ENCODE peak calls at places on chromosome 6, in five cellular contexts. One of them, this sample, is unnamed.

GRCh38 chr6:47353822-47354221 is 44.1 kb upstream of the TNFRSF21 start:
- DNase-seq in mesendoderm: no peak
- DNase-seq in neuronal stem cell: no peak
- DNase-seq in IMR-90: no peak
- DNase-seq in H9: no peak
- DNase-seq in this sample: no peak

GRCh38 chr6:80488190-80488589 is 381.7 kb downstream of the BCKDHB start:
- DNase-seq in mesendoderm: peak; percentile 4
- DNase-seq in neuronal stem cell: no peak
- DNase-seq in H9: no peak
- DNase-seq in IMR-90: no peak
- DNase-seq in this sample: no peak

GRCh38 chr6:79946242-79946641 is 1.1 kb downstream of the ELOVL4 start:
- DNase-seq in H9: peak; percentile 47
- DNase-seq in IMR-90: peak; percentile 35
- DNase-seq in neuronal stem cell: peak; percentile 39
- DNase-seq in mesendoderm: peak; percentile 73
- DNase-seq in this sample: peak; percentile 44

GRCh38 chr6:18753071-18753470 is 365.9 kb downstream of the RNF144B start:
- DNase-seq in H9: no peak
- DNase-seq in neuronal stem cell: no peak
- DNase-seq in IMR-90: no peak
- DNase-seq in mesendoderm: no peak
- DNase-seq in this sample: no peak

GRCh38 chr6:36838896-36839818 is at the start of gene CPNE5:
- DNase-seq in mesendoderm: peak; percentile 35
- DNase-seq in IMR-90: no peak
- DNase-seq in H9: no peak
- DNase-seq in neuronal stem cell: no peak
- DNase-seq in this sample: no peak

GRCh38 chr6:92577077-92577719 is 842.2 kb downstream of the EPHA7 start:
- DNase-seq in H9: peak; percentile 43
- DNase-seq in neuronal stem cell: peak; percentile 11
- DNase-seq in IMR-90: peak; percentile 50
- DNase-seq in mesendoderm: peak; percentile 93
- DNase-seq in this sample: peak; percentile 72

GRCh38 chr6:71582820-71583219 is 294.2 kb downstream of the OGFRL1 start:
- DNase-seq in IMR-90: no peak
- DNase-seq in mesendoderm: no peak
- DNase-seq in H9: no peak
- DNase-seq in neuronal stem cell: no peak
- DNase-seq in this sample: no peak

GRCh38 chr6:83511901-83512681 is at the start of gene PRSS35:
- DNase-seq in neuronal stem cell: peak; percentile 77
- DNase-seq in IMR-90: peak; percentile 48
- DNase-seq in mesendoderm: peak; percentile 95
- DNase-seq in H9: peak; percentile 91
- DNase-seq in this sample: peak; percentile 69

GRCh38 chr6:13573669-13574110 is 711 bp upstream of the SIRT5 start:
- DNase-seq in mesendoderm: peak; percentile 75
- DNase-seq in neuronal stem cell: peak; percentile 27
- DNase-seq in H9: peak; percentile 46
- DNase-seq in IMR-90: peak; percentile 46
- DNase-seq in this sample: peak; percentile 56

GRCh38 chr6:139423970-139424667 is 49.7 kb upstream of the CITED2 start:
- DNase-seq in neuronal stem cell: no peak
- DNase-seq in IMR-90: no peak
- DNase-seq in H9: no peak
- DNase-seq in mesendoderm: no peak
- DNase-seq in this sample: no peak

GRCh38 chr6:44431118-44431725 is 43.7 kb downstream of the CDC5L start:
- DNase-seq in IMR-90: peak; percentile 73
- DNase-seq in H9: no peak
- DNase-seq in mesendoderm: peak; percentile 67
- DNase-seq in neuronal stem cell: peak; percentile 30
- DNase-seq in this sample: peak; percentile 73

GRCh38 chr6:156773935-156774871 is 3.0 kb upstream of the ARID1B start:
- DNase-seq in mesendoderm: no peak
- DNase-seq in H9: no peak
- DNase-seq in IMR-90: no peak
- DNase-seq in neuronal stem cell: no peak
- DNase-seq in this sample: no peak

GRCh38 chr6:70479236-70479635 is 65.9 kb downstream of the FAM135A start:
- DNase-seq in IMR-90: peak; percentile 35
- DNase-seq in H9: no peak
- DNase-seq in mesendoderm: no peak
- DNase-seq in neuronal stem cell: no peak
- DNase-seq in this sample: peak; percentile 10

GRCh38 chr6:10585232-10585887 is 64.2 kb downstream of the GCNT2 start:
- DNase-seq in mesendoderm: peak; percentile 97
- DNase-seq in H9: peak; percentile 86
- DNase-seq in IMR-90: no peak
- DNase-seq in neuronal stem cell: peak; percentile 68
- DNase-seq in this sample: peak; percentile 24

GRCh38 chr6:134358320-134358719 is 40.4 kb upstream of the SGK1 start:
- DNase-seq in H9: no peak
- DNase-seq in mesendoderm: no peak
- DNase-seq in neuronal stem cell: no peak
- DNase-seq in IMR-90: peak; percentile 85
- DNase-seq in this sample: peak; percentile 62

GRCh38 chr6:53112404-53112803 is 36.2 kb downstream of the GCM1 start:
- DNase-seq in H9: no peak
- DNase-seq in IMR-90: no peak
- DNase-seq in mesendoderm: peak; percentile 16
- DNase-seq in neuronal stem cell: no peak
- DNase-seq in this sample: no peak

GRCh38 chr6:79468116-79468515 is 69.1 kb downstream of the LCA5 start:
- DNase-seq in mesendoderm: peak; percentile 77
- DNase-seq in IMR-90: peak; percentile 34
- DNase-seq in H9: no peak
- DNase-seq in neuronal stem cell: no peak
- DNase-seq in this sample: peak; percentile 17

GRCh38 chr6:47041741-47042140 is 391 bp downstream of the ADGRF1 start:
- DNase-seq in IMR-90: no peak
- DNase-seq in mesendoderm: no peak
- DNase-seq in neuronal stem cell: no peak
- DNase-seq in H9: no peak
- DNase-seq in this sample: no peak

GRCh38 chr6:40807484-40807883 is 220.3 kb upstream of the LRFN2 start:
- DNase-seq in H9: no peak
- DNase-seq in neuronal stem cell: no peak
- DNase-seq in mesendoderm: no peak
- DNase-seq in IMR-90: no peak
- DNase-seq in this sample: peak; percentile 12

GRCh38 chr6:135995160-135995898 is 143.8 kb downstream of the PDE7B start:
- DNase-seq in IMR-90: peak; percentile 93
- DNase-seq in neuronal stem cell: no peak
- DNase-seq in mesendoderm: no peak
- DNase-seq in H9: no peak
- DNase-seq in this sample: peak; percentile 70

GRCh38 chr6:45709834-45710233 is 305.8 kb downstream of the CLIC5 start:
- DNase-seq in H9: no peak
- DNase-seq in IMR-90: no peak
- DNase-seq in mesendoderm: no peak
- DNase-seq in neuronal stem cell: no peak
- DNase-seq in this sample: no peak

GRCh38 chr6:16619777-16620176 is 141.5 kb downstream of the ATXN1 start:
- DNase-seq in IMR-90: no peak
- DNase-seq in mesendoderm: no peak
- DNase-seq in neuronal stem cell: no peak
- DNase-seq in H9: no peak
- DNase-seq in this sample: no peak

GRCh38 chr6:50724381-50725124 is 11.2 kb downstream of the TFAP2D start:
- DNase-seq in mesendoderm: no peak
- DNase-seq in H9: peak; percentile 59
- DNase-seq in IMR-90: no peak
- DNase-seq in neuronal stem cell: no peak
- DNase-seq in this sample: no peak

GRCh38 chr6:142417331-142417750 is 115.5 kb downstream of the ADGRG6 start:
- DNase-seq in mesendoderm: no peak
- DNase-seq in neuronal stem cell: no peak
- DNase-seq in IMR-90: no peak
- DNase-seq in H9: no peak
- DNase-seq in this sample: no peak

GRCh38 chr6:11218827-11219826 is 13.3 kb downstream of the NEDD9 start:
- DNase-seq in H9: no peak
- DNase-seq in mesendoderm: no peak
- DNase-seq in neuronal stem cell: no peak
- DNase-seq in IMR-90: no peak
- DNase-seq in this sample: no peak

GRCh38 chr6:44478158-44478557 is 90.7 kb downstream of the CDC5L start:
- DNase-seq in IMR-90: no peak
- DNase-seq in mesendoderm: no peak
- DNase-seq in neuronal stem cell: no peak
- DNase-seq in H9: no peak
- DNase-seq in this sample: no peak

GRCh38 chr6:40247516-40248115 is 313.4 kb upstream of the MOCS1 start:
- DNase-seq in IMR-90: no peak
- DNase-seq in mesendoderm: no peak
- DNase-seq in neuronal stem cell: no peak
- DNase-seq in H9: no peak
- DNase-seq in this sample: no peak

GRCh38 chr6:64383277-64383676 is 747.7 kb downstream of the PHF3 start:
- DNase-seq in H9: no peak
- DNase-seq in neuronal stem cell: no peak
- DNase-seq in IMR-90: no peak
- DNase-seq in mesendoderm: no peak
- DNase-seq in this sample: no peak

GRCh38 chr6:137224890-137225198 is 5.7 kb upstream of the IFNGR1 start:
- DNase-seq in mesendoderm: no peak
- DNase-seq in IMR-90: no peak
- DNase-seq in neuronal stem cell: no peak
- DNase-seq in H9: no peak
- DNase-seq in this sample: no peak

GRCh38 chr6:140879861-140880260 is 1252.9 kb upstream of the GJE1 start:
- DNase-seq in neuronal stem cell: no peak
- DNase-seq in IMR-90: peak; percentile 83
- DNase-seq in H9: no peak
- DNase-seq in mesendoderm: no peak
- DNase-seq in this sample: peak; percentile 40

GRCh38 chr6:111972714-111973678 is 80.9 kb upstream of the CCN6 start:
- DNase-seq in IMR-90: peak; percentile 98
- DNase-seq in neuronal stem cell: no peak
- DNase-seq in mesendoderm: peak; percentile 68
- DNase-seq in H9: no peak
- DNase-seq in this sample: peak; percentile 97

GRCh38 chr6:111975501-111975900 is 78.4 kb upstream of the CCN6 start:
- DNase-seq in mesendoderm: no peak
- DNase-seq in neuronal stem cell: no peak
- DNase-seq in IMR-90: no peak
- DNase-seq in H9: no peak
- DNase-seq in this sample: no peak

GRCh38 chr6:111973897-111974639 is 79.8 kb upstream of the CCN6 start:
- DNase-seq in H9: no peak
- DNase-seq in IMR-90: peak; percentile 79
- DNase-seq in mesendoderm: no peak
- DNase-seq in neuronal stem cell: no peak
- DNase-seq in this sample: peak; percentile 83

GRCh38 chr6:111978826-111979225 is 75.1 kb upstream of the CCN6 start:
- DNase-seq in neuronal stem cell: no peak
- DNase-seq in IMR-90: no peak
- DNase-seq in H9: no peak
- DNase-seq in mesendoderm: no peak
- DNase-seq in this sample: peak; percentile 52

GRCh38 chr6:111976169-111976568 is 77.7 kb upstream of the CCN6 start:
- DNase-seq in neuronal stem cell: no peak
- DNase-seq in mesendoderm: no peak
- DNase-seq in IMR-90: no peak
- DNase-seq in H9: no peak
- DNase-seq in this sample: no peak
- H4K8ac ChIP-seq in neuronal stem cell: no peak overlapping the region
- H4K8ac ChIP-seq in mesendoderm: no peak overlapping the region
- H4K8ac ChIP-seq in IMR-90: no peak overlapping the region
- H4K8ac ChIP-seq in H9: no peak overlapping the region
- H4K8ac ChIP-seq in this sample: no peak overlapping the region

GRCh38 chr6:33076406-33076934 is 680 bp downstream of the HLA-DPB1 start:
- DNase-seq in H9: no peak
- DNase-seq in neuronal stem cell: no peak
- DNase-seq in IMR-90: no peak
- DNase-seq in mesendoderm: no peak
- DNase-seq in this sample: no peak

GRCh38 chr6:33079575-33079974 is 3.8 kb downstream of the HLA-DPB1 start:
- DNase-seq in mesendoderm: no peak
- DNase-seq in neuronal stem cell: no peak
- DNase-seq in H9: no peak
- DNase-seq in IMR-90: no peak
- DNase-seq in this sample: no peak

GRCh38 chr6:33078919-33079521 is 3.2 kb downstream of the HLA-DPB1 start:
- DNase-seq in IMR-90: no peak
- DNase-seq in H9: no peak
- DNase-seq in neuronal stem cell: no peak
- DNase-seq in mesendoderm: no peak
- DNase-seq in this sample: no peak

GRCh38 chr6:33078442-33078841 is 2.7 kb downstream of the HLA-DPB1 start:
- DNase-seq in neuronal stem cell: no peak
- DNase-seq in mesendoderm: no peak
- DNase-seq in IMR-90: no peak
- DNase-seq in H9: no peak
- DNase-seq in this sample: no peak

GRCh38 chr6:33077908-33078307 is 2.1 kb downstream of the HLA-DPB1 start:
- DNase-seq in H9: no peak
- DNase-seq in neuronal stem cell: no peak
- DNase-seq in IMR-90: no peak
- DNase-seq in mesendoderm: no peak
- DNase-seq in this sample: no peak
- H3K4me2 ChIP-seq in H9: no peak overlapping the region
- H3K4me2 ChIP-seq in neuronal stem cell: no peak overlapping the region
- H3K4me2 ChIP-seq in IMR-90: no peak overlapping the region
- H3K4me2 ChIP-seq in mesendoderm: no peak overlapping the region
- H3K4me2 ChIP-seq in this sample: no peak overlapping the region

GRCh38 chr6:3990692-3991491 is 88.0 kb downstream of the FAM217A start:
- DNase-seq in IMR-90: peak; percentile 88
- DNase-seq in mesendoderm: peak; percentile 91
- DNase-seq in H9: peak; percentile 88
- DNase-seq in neuronal stem cell: peak; percentile 64
- DNase-seq in this sample: peak; percentile 89
- H4K8ac ChIP-seq in IMR-90: no peak overlapping the region
- H4K8ac ChIP-seq in mesendoderm: no peak overlapping the region
- H4K8ac ChIP-seq in H9: no peak overlapping the region
- H4K8ac ChIP-seq in neuronal stem cell: no peak overlapping the region
- H4K8ac ChIP-seq in this sample: peak overlapping the region; percentile 71

GRCh38 chr6:107574856-107575255 is 84.9 kb downstream of the SOBP start:
- DNase-seq in neuronal stem cell: no peak
- DNase-seq in IMR-90: no peak
- DNase-seq in H9: no peak
- DNase-seq in mesendoderm: no peak
- DNase-seq in this sample: no peak

GRCh38 chr6:107572886-107573285 is 83.0 kb downstream of the SOBP start:
- DNase-seq in H9: no peak
- DNase-seq in neuronal stem cell: no peak
- DNase-seq in IMR-90: no peak
- DNase-seq in mesendoderm: peak; percentile 72
- DNase-seq in this sample: no peak

GRCh38 chr6:107567643-107568042 is 77.7 kb downstream of the SOBP start:
- DNase-seq in H9: no peak
- DNase-seq in neuronal stem cell: no peak
- DNase-seq in mesendoderm: no peak
- DNase-seq in IMR-90: no peak
- DNase-seq in this sample: no peak

GRCh38 chr6:107569456-107569855 is 79.5 kb downstream of the SOBP start:
- DNase-seq in H9: no peak
- DNase-seq in mesendoderm: no peak
- DNase-seq in IMR-90: no peak
- DNase-seq in neuronal stem cell: no peak
- DNase-seq in this sample: no peak

GRCh38 chr6:107571354-107571753 is 81.4 kb downstream of the SOBP start:
- DNase-seq in neuronal stem cell: no peak
- DNase-seq in H9: no peak
- DNase-seq in IMR-90: no peak
- DNase-seq in mesendoderm: no peak
- DNase-seq in this sample: no peak
- H3K4me2 ChIP-seq in neuronal stem cell: no peak overlapping the region
- H3K4me2 ChIP-seq in H9: no peak overlapping the region
- H3K4me2 ChIP-seq in IMR-90: no peak overlapping the region
- H3K4me2 ChIP-seq in mesendoderm: no peak overlapping the region
- H3K4me2 ChIP-seq in this sample: no peak overlapping the region